ENCODE peak calls at places on chromosomes 4 and X, in ten cellular contexts. One of them, this sample, is unnamed.

GRCh38 chrX:139120760-139121159 is 409.2 kb upstream of the FGF13 start:
- DNase-seq in HL-60: no peak
- DNase-seq in BJ: no peak
- DNase-seq in right atrium auricular region: no peak
- DNase-seq in fibroblast of pulmonary artery: no peak
- DNase-seq in fibroblast of mammary gland: peak
- DNase-seq in cardiac fibroblast: no peak
- DNase-seq in endothelial cell of umbilical vein: no peak
- DNase-seq in AG09309: no peak
- DNase-seq in mesenchymal stem cell: no peak
- DNase-seq in this sample: no peak

GRCh38 chr4:85127653-85128052 is 161.2 kb upstream of the WDFY3 start:
- DNase-seq in HL-60: peak
- DNase-seq in BJ: no peak
- DNase-seq in right atrium auricular region: no peak
- DNase-seq in fibroblast of pulmonary artery: peak
- DNase-seq in fibroblast of mammary gland: peak
- DNase-seq in cardiac fibroblast: peak
- DNase-seq in endothelial cell of umbilical vein: peak
- DNase-seq in AG09309: no peak
- DNase-seq in mesenchymal stem cell: peak
- DNase-seq in this sample: peak

GRCh38 chrX:155745792-155746191 is 133.0 kb upstream of the TMLHE start:
- DNase-seq in HL-60: no peak
- DNase-seq in BJ: no peak
- DNase-seq in right atrium auricular region: peak
- DNase-seq in fibroblast of pulmonary artery: peak
- DNase-seq in fibroblast of mammary gland: peak
- DNase-seq in cardiac fibroblast: peak
- DNase-seq in endothelial cell of umbilical vein: peak
- DNase-seq in AG09309: no peak
- DNase-seq in mesenchymal stem cell: peak
- DNase-seq in this sample: no peak

GRCh38 chrX:149630681-149631292 is 805 bp downstream of the TMEM185A start:
- DNase-seq in HL-60: peak
- DNase-seq in BJ: no peak
- DNase-seq in right atrium auricular region: no peak
- DNase-seq in fibroblast of pulmonary artery: peak
- DNase-seq in fibroblast of mammary gland: peak
- DNase-seq in cardiac fibroblast: peak
- DNase-seq in endothelial cell of umbilical vein: peak
- DNase-seq in AG09309: peak
- DNase-seq in mesenchymal stem cell: peak
- DNase-seq in this sample: no peak

GRCh38 chr4:85756938-85757337 is 282.0 kb downstream of the ARHGAP24 start:
- DNase-seq in HL-60: no peak
- DNase-seq in BJ: no peak
- DNase-seq in right atrium auricular region: no peak
- DNase-seq in fibroblast of pulmonary artery: peak
- DNase-seq in fibroblast of mammary gland: peak
- DNase-seq in cardiac fibroblast: peak
- DNase-seq in endothelial cell of umbilical vein: peak
- DNase-seq in AG09309: no peak
- DNase-seq in mesenchymal stem cell: peak
- DNase-seq in this sample: no peak

GRCh38 chrX:68834371-68835103 is 5.7 kb downstream of the EFNB1 start:
- DNase-seq in HL-60: no peak
- DNase-seq in BJ: no peak
- DNase-seq in right atrium auricular region: no peak
- DNase-seq in fibroblast of pulmonary artery: no peak
- DNase-seq in fibroblast of mammary gland: no peak
- DNase-seq in cardiac fibroblast: no peak
- DNase-seq in endothelial cell of umbilical vein: no peak
- DNase-seq in AG09309: no peak
- DNase-seq in mesenchymal stem cell: no peak
- DNase-seq in this sample: no peak

GRCh38 chr4:98838528-98838927 is 90.4 kb downstream of the EIF4E start:
- DNase-seq in HL-60: no peak
- DNase-seq in BJ: no peak
- DNase-seq in right atrium auricular region: no peak
- DNase-seq in fibroblast of pulmonary artery: no peak
- DNase-seq in fibroblast of mammary gland: no peak
- DNase-seq in cardiac fibroblast: no peak
- DNase-seq in endothelial cell of umbilical vein: no peak
- DNase-seq in AG09309: no peak
- DNase-seq in mesenchymal stem cell: no peak
- DNase-seq in this sample: no peak

GRCh38 chr4:7978489-7978888 is 38.8 kb upstream of the AFAP1 start:
- DNase-seq in HL-60: no peak
- DNase-seq in BJ: no peak
- DNase-seq in right atrium auricular region: no peak
- DNase-seq in fibroblast of pulmonary artery: no peak
- DNase-seq in fibroblast of mammary gland: no peak
- DNase-seq in cardiac fibroblast: no peak
- DNase-seq in endothelial cell of umbilical vein: no peak
- DNase-seq in AG09309: no peak
- DNase-seq in mesenchymal stem cell: no peak
- DNase-seq in this sample: no peak

GRCh38 chrX:25721564-25721963 is 416.6 kb upstream of the MAGEB18 start:
- DNase-seq in HL-60: no peak
- DNase-seq in BJ: no peak
- DNase-seq in right atrium auricular region: no peak
- DNase-seq in fibroblast of pulmonary artery: peak
- DNase-seq in fibroblast of mammary gland: peak
- DNase-seq in cardiac fibroblast: peak
- DNase-seq in endothelial cell of umbilical vein: peak
- DNase-seq in AG09309: no peak
- DNase-seq in mesenchymal stem cell: no peak
- DNase-seq in this sample: peak

GRCh38 chrX:16992902-16993301 is 46.4 kb downstream of the REPS2 start:
- DNase-seq in HL-60: no peak
- DNase-seq in BJ: no peak
- DNase-seq in right atrium auricular region: no peak
- DNase-seq in fibroblast of pulmonary artery: no peak
- DNase-seq in fibroblast of mammary gland: no peak
- DNase-seq in cardiac fibroblast: no peak
- DNase-seq in endothelial cell of umbilical vein: no peak
- DNase-seq in AG09309: no peak
- DNase-seq in mesenchymal stem cell: no peak
- DNase-seq in this sample: no peak

GRCh38 chr4:40251366-40251765 is 54.5 kb downstream of the RHOH start:
- DNase-seq in HL-60: no peak
- DNase-seq in BJ: no peak
- DNase-seq in right atrium auricular region: no peak
- DNase-seq in fibroblast of pulmonary artery: no peak
- DNase-seq in fibroblast of mammary gland: peak
- DNase-seq in cardiac fibroblast: peak
- DNase-seq in endothelial cell of umbilical vein: peak
- DNase-seq in AG09309: no peak
- DNase-seq in mesenchymal stem cell: no peak
- DNase-seq in this sample: no peak

GRCh38 chrX:11968470-11968869 is 169.8 kb upstream of the FRMPD4 start:
- DNase-seq in HL-60: no peak
- DNase-seq in BJ: no peak
- DNase-seq in right atrium auricular region: no peak
- DNase-seq in fibroblast of pulmonary artery: peak
- DNase-seq in fibroblast of mammary gland: no peak
- DNase-seq in cardiac fibroblast: peak
- DNase-seq in endothelial cell of umbilical vein: no peak
- DNase-seq in AG09309: no peak
- DNase-seq in mesenchymal stem cell: no peak
- DNase-seq in this sample: no peak

GRCh38 chrX:25175171-25175570 is 159.4 kb upstream of the ARX start:
- DNase-seq in HL-60: no peak
- DNase-seq in BJ: no peak
- DNase-seq in right atrium auricular region: no peak
- DNase-seq in fibroblast of pulmonary artery: no peak
- DNase-seq in fibroblast of mammary gland: no peak
- DNase-seq in cardiac fibroblast: no peak
- DNase-seq in endothelial cell of umbilical vein: no peak
- DNase-seq in AG09309: no peak
- DNase-seq in mesenchymal stem cell: no peak
- DNase-seq in this sample: no peak

GRCh38 chr4:18111100-18111499 is 89.5 kb upstream of the LCORL start:
- DNase-seq in HL-60: no peak
- DNase-seq in BJ: no peak
- DNase-seq in right atrium auricular region: no peak
- DNase-seq in fibroblast of pulmonary artery: no peak
- DNase-seq in fibroblast of mammary gland: no peak
- DNase-seq in cardiac fibroblast: no peak
- DNase-seq in endothelial cell of umbilical vein: peak
- DNase-seq in AG09309: no peak
- DNase-seq in mesenchymal stem cell: no peak
- DNase-seq in this sample: no peak

GRCh38 chr4:128292349-128292748 is 4.7 kb upstream of the PGRMC2 start:
- DNase-seq in HL-60: no peak
- DNase-seq in BJ: no peak
- DNase-seq in right atrium auricular region: no peak
- DNase-seq in fibroblast of pulmonary artery: no peak
- DNase-seq in fibroblast of mammary gland: no peak
- DNase-seq in cardiac fibroblast: no peak
- DNase-seq in endothelial cell of umbilical vein: no peak
- DNase-seq in AG09309: no peak
- DNase-seq in mesenchymal stem cell: no peak
- DNase-seq in this sample: no peak

DNA sequence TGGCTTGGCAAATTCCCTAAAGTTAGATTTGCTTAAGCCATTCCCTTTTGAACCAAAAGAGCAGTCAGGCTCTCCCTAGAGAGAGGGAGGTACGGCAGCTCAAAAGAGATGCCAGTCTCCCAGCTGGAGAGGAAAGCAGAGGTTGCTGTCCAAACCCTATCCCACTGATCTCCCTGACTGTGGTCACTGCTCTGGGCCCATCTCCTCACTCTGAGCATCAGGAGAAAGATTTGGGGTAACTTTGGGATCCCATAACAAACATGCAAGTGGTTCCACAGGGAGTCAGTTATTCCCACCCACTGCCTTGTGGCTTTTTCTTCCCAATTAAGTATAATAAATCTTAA is 17.1 kb downstream of the ACSL1 start:
- DNase-seq in HL-60: no peak
- DNase-seq in BJ: no peak
- DNase-seq in right atrium auricular region: no peak
- DNase-seq in fibroblast of pulmonary artery: no peak
- DNase-seq in fibroblast of mammary gland: no peak
- DNase-seq in cardiac fibroblast: peak
- DNase-seq in endothelial cell of umbilical vein: no peak
- DNase-seq in AG09309: no peak
- DNase-seq in mesenchymal stem cell: peak
- DNase-seq in this sample: no peak
- H3K4me3 ChIP-seq in HL-60: no peak
- H3K4me3 ChIP-seq in BJ: no peak
- H3K4me3 ChIP-seq in right atrium auricular region: no peak
- H3K4me3 ChIP-seq in fibroblast of pulmonary artery: no peak
- H3K4me3 ChIP-seq in fibroblast of mammary gland: no peak
- H3K4me3 ChIP-seq in cardiac fibroblast: no peak
- H3K4me3 ChIP-seq in endothelial cell of umbilical vein: no peak
- H3K4me3 ChIP-seq in AG09309: no peak
- H3K4me3 ChIP-seq in mesenchymal stem cell: no peak
- H3K4me3 ChIP-seq in this sample: no peak

GRCh38 chr4:174211611-174212044 is 71.8 kb downstream of the FBXO8 start:
- DNase-seq in HL-60: no peak
- DNase-seq in BJ: no peak
- DNase-seq in right atrium auricular region: no peak
- DNase-seq in fibroblast of pulmonary artery: no peak
- DNase-seq in fibroblast of mammary gland: no peak
- DNase-seq in cardiac fibroblast: no peak
- DNase-seq in endothelial cell of umbilical vein: no peak
- DNase-seq in AG09309: no peak
- DNase-seq in mesenchymal stem cell: peak
- DNase-seq in this sample: no peak
- H3K4me3 ChIP-seq in HL-60: no peak
- H3K4me3 ChIP-seq in BJ: no peak
- H3K4me3 ChIP-seq in right atrium auricular region: no peak
- H3K4me3 ChIP-seq in fibroblast of pulmonary artery: no peak
- H3K4me3 ChIP-seq in fibroblast of mammary gland: no peak
- H3K4me3 ChIP-seq in cardiac fibroblast: no peak
- H3K4me3 ChIP-seq in endothelial cell of umbilical vein: no peak
- H3K4me3 ChIP-seq in AG09309: no peak
- H3K4me3 ChIP-seq in mesenchymal stem cell: no peak
- H3K4me3 ChIP-seq in this sample: no peak

DNA sequence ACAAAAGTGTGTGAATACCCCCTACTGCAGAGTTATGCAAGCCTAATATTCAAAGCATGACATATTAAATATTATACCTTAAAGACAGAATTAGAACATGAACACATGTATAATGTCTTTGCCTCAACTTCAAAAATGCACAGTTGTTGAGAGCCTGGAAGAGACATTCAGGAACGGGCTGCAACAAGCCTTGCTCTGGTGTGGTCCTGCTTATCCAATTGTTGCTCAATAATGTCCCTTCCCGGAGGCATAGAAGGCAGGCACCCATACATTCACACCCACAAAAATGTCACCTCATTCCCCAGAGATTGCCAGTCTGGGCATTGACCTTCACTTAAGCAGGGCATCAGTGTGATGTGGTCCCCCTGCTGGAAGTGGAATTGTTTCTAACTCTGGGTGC is 238.8 kb downstream of the CBR4 start:
- DNase-seq in HL-60: no peak
- DNase-seq in BJ: no peak
- DNase-seq in right atrium auricular region: no peak
- DNase-seq in fibroblast of pulmonary artery: no peak
- DNase-seq in fibroblast of mammary gland: no peak
- DNase-seq in cardiac fibroblast: no peak
- DNase-seq in endothelial cell of umbilical vein: no peak
- DNase-seq in AG09309: no peak
- DNase-seq in mesenchymal stem cell: no peak
- DNase-seq in this sample: no peak
- H3K4me3 ChIP-seq in HL-60: no peak
- H3K4me3 ChIP-seq in BJ: no peak
- H3K4me3 ChIP-seq in right atrium auricular region: no peak
- H3K4me3 ChIP-seq in fibroblast of pulmonary artery: no peak
- H3K4me3 ChIP-seq in fibroblast of mammary gland: no peak
- H3K4me3 ChIP-seq in cardiac fibroblast: no peak
- H3K4me3 ChIP-seq in endothelial cell of umbilical vein: no peak
- H3K4me3 ChIP-seq in AG09309: no peak
- H3K4me3 ChIP-seq in mesenchymal stem cell: no peak
- H3K4me3 ChIP-seq in this sample: no peak

DNA sequence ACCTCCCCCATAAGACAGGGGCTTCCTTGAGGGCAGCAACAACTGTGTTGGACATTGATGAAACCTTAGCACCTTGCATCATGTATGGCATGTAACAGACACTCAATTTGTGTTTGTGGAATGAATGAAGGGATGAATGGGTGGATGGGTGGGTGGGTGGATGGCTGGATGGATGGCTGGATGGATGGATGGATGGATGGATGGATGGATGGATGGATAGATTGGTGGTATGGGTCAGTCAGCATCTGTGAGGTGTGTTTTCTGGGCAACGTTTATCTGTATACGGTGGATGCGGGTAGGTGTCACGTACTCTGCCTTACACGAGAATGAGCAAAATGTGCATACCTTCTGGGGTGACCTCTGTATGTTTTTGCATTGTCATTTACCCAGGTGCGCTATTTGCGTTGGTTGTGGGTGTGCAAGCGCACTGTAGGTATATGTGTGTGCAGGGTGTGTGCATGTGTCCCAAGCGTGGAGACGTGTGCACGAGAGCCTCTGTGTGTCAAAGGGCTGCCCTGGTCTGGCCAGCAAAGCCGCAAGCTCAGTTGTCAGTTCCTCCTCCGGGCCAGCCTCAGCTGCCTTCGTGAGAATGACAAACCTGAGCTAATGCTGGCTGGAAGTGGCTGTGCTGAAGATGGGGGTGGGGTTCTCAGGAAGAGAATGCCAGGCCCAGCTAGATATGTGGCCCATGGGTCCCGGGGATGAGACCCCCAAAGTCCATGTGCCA is 26.5 kb downstream of the ELF4 start:
- DNase-seq in HL-60: peak
- DNase-seq in BJ: no peak
- DNase-seq in right atrium auricular region: no peak
- DNase-seq in fibroblast of pulmonary artery: no peak
- DNase-seq in fibroblast of mammary gland: no peak
- DNase-seq in cardiac fibroblast: no peak
- DNase-seq in endothelial cell of umbilical vein: no peak
- DNase-seq in AG09309: no peak
- DNase-seq in mesenchymal stem cell: no peak
- DNase-seq in this sample: no peak
- H3K4me3 ChIP-seq in HL-60: no peak
- H3K4me3 ChIP-seq in BJ: no peak
- H3K4me3 ChIP-seq in right atrium auricular region: no peak
- H3K4me3 ChIP-seq in fibroblast of pulmonary artery: no peak
- H3K4me3 ChIP-seq in fibroblast of mammary gland: no peak
- H3K4me3 ChIP-seq in cardiac fibroblast: no peak
- H3K4me3 ChIP-seq in endothelial cell of umbilical vein: no peak
- H3K4me3 ChIP-seq in AG09309: no peak
- H3K4me3 ChIP-seq in mesenchymal stem cell: no peak
- H3K4me3 ChIP-seq in this sample: no peak